ENCODE peak calls at places on chromosomes 4 and X, in six cellular contexts. P is IMR-90, N is fibroblast of lung, L is astrocyte, T is GM12878, H is mammary epithelial cell. R is an unnamed sample.
A peak's percentile ranks its signal among the peaks of the same experiment; 100 is the strongest.

GRCh38 chrX:20212486-20213089 is 54.1 kb downstream of the RPS6KA3 start:
- DNase-seq in N (no peak), L (no peak), T (peak; percentile 8), P (no peak), H (no peak), R (no peak)

GRCh38 chr4:98945297-98945850 is 16.4 kb upstream of the EIF4E start:
- DNase-seq in N (peak; percentile 60), T (no peak), P (no peak), L (peak; percentile 49), H (no peak), R (no peak)

GRCh38 chr4:130025701-130026100 is 929.7 kb downstream of the C4orf33 start:
- DNase-seq in P (no peak), T (no peak), N (no peak), L (no peak), H (no peak), R (no peak)

GRCh38 chrX:2658585-2659292 is 32.4 kb upstream of the CD99 start:
- DNase-seq in P (no peak), N (no peak), H (no peak), L (no peak), T (no peak), R (no peak)

GRCh38 chrX:103687073-103687695 is 685 bp upstream of the MORF4L2 start:
- DNase-seq in L (peak; percentile 67), P (peak; percentile 76), N (peak; percentile 79), H (no peak), T (no peak), R (peak; percentile 91)

GRCh38 chrX:153573999-153574398 is 24.9 kb downstream of the CCNQ start:
- DNase-seq in L (no peak), P (no peak), T (no peak), H (no peak), N (no peak), R (no peak)

GRCh38 chr4:1870328-1870577 is 940 bp upstream of the NSD2 start:
- DNase-seq in L (peak; percentile 68), H (peak; percentile 88), P (peak; percentile 66), T (no peak), N (peak; percentile 80), R (peak; percentile 92)

GRCh38 chr4:157576671-157577070 is 356.1 kb downstream of the GRIA2 start:
- DNase-seq in L (no peak), H (no peak), T (no peak), N (no peak), P (no peak), R (no peak)

GRCh38 chr4:153296424-153296823 is 48.1 kb upstream of the MND1 start:
- DNase-seq in T (no peak), N (peak; percentile 62), P (peak; percentile 84), L (peak; percentile 47), H (peak; percentile 39), R (peak; percentile 11)

GRCh38 chrX:136710324-136710951 is 62.5 kb downstream of the CD40LG start:
- DNase-seq in H (peak; percentile 63), P (peak; percentile 63), T (no peak), L (no peak), N (peak; percentile 32), R (no peak)

GRCh38 chr4:656651-657337 is 17.3 kb downstream of the ATP5ME start:
- DNase-seq in H (no peak), P (no peak), N (no peak), L (no peak), T (no peak), R (peak; percentile 2)

GRCh38 chrX:139388234-139388633 is 142.3 kb upstream of the F9 start:
- DNase-seq in H (no peak), T (no peak), N (peak; percentile 2), L (no peak), P (no peak), R (no peak)

GRCh38 chrX:153646620-153647373 is at the start of gene DUSP9:
- DNase-seq in L (no peak), H (no peak), N (peak; percentile 21), P (no peak), T (no peak), R (peak; percentile 72)

GRCh38 chr4:150012851-150013360 is 65.3 kb upstream of the DCLK2 start:
- DNase-seq in P (peak; percentile 37), T (no peak), N (no peak), L (no peak), H (no peak), R (no peak)

GRCh38 chr4:98745372-98745771 is 87.0 kb upstream of the TSPAN5 start:
- DNase-seq in H (peak; percentile 32), N (no peak), P (peak; percentile 15), L (no peak), T (no peak), R (no peak)

GRCh38 chrX:26918633-26919032 is 544.5 kb downstream of the PPP4R3C start:
- DNase-seq in N (no peak), P (no peak), L (no peak), H (peak; percentile 9), T (no peak), R (peak; percentile 56)

GRCh38 chr4:76809594-76810305 is 88.2 kb downstream of the SOWAHB start:
- DNase-seq in T (no peak), P (peak; percentile 53), N (peak; percentile 71), H (peak; percentile 26), L (peak; percentile 58), R (no peak)

GRCh38 chr4:76806757-76807156 is 91.2 kb downstream of the SOWAHB start:
- DNase-seq in L (no peak), T (no peak), N (no peak), H (peak; percentile 15), P (no peak), R (no peak)

GRCh38 chr4:76806336-76806735 is 91.6 kb downstream of the SOWAHB start:
- DNase-seq in H (no peak), P (peak; percentile 34), L (peak; percentile 83), T (no peak), N (peak; percentile 84), R (no peak)

GRCh38 chr4:76813070-76813469 is 84.9 kb downstream of the SOWAHB start:
- DNase-seq in N (no peak), H (no peak), L (no peak), P (no peak), T (no peak), R (no peak)

GRCh38 chr4:76811604-76812412 is 86.1 kb downstream of the SOWAHB start:
- DNase-seq in T (no peak), H (no peak), L (peak; percentile 78), N (peak; percentile 82), P (peak; percentile 69), R (peak; percentile 28)
- H2AFZ ChIP-seq in T (no peak overlapping the region), H (no peak overlapping the region), L (no peak overlapping the region), N (peak overlapping the region; percentile 30), P (peak overlapping the region; percentile 84), R (peak overlapping the region; percentile 73)

GRCh38 chr4:82715731-82716617 is 82.6 kb downstream of the SCD5 start:
- DNase-seq in L (peak; percentile 49), N (peak; percentile 64), T (no peak), P (peak; percentile 70), H (peak; percentile 82), R (no peak)

GRCh38 chr4:82713856-82714255 is 84.7 kb downstream of the SCD5 start:
- DNase-seq in L (peak; percentile 20), T (no peak), H (peak; percentile 72), P (peak; percentile 24), N (peak; percentile 35), R (no peak)

GRCh38 chr4:82721819-82722423 is 76.7 kb downstream of the SCD5 start:
- DNase-seq in L (peak; percentile 17), H (no peak), T (no peak), P (peak; percentile 26), N (peak; percentile 35), R (peak; percentile 19)

GRCh38 chr4:82718067-82718935 is 80.3 kb downstream of the SCD5 start:
- DNase-seq in P (no peak), H (no peak), L (peak; percentile 32), N (peak; percentile 51), T (no peak), R (no peak)
- H3K9ac ChIP-seq in P (no peak overlapping the region), H (no peak overlapping the region), L (no peak overlapping the region), N (no peak overlapping the region), T (no peak overlapping the region), R (no peak overlapping the region)

DNA sequence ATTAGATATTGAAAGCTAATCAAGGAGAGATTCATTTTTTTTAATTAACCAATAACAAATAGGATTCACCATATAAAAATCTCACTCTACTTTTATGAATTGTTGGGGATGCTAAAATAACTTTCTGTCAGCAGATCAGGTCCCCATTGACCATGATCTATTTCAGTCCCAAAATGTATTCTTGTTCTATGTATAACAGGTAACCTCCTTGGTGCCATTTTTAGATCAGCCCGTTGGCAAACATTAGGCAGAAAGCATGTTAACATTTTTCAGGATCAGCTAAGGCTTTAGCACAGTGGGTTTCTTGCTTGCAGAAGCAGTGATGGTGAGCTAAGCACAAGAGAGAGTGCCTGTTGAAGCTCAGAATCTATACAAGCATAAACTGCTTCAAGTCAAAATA is 40.8 kb upstream of the COX7B2 start:
- DNase-seq in T (no peak), H (no peak), L (no peak), P (no peak), N (no peak), R (no peak)
- H4K20me1 ChIP-seq in T (no peaks in the 10 kb centered on the region), H (no peaks in the 10 kb centered on the region), L (no peaks in the 10 kb centered on the region), P (no peaks in the 10 kb centered on the region), N (no peaks in the 10 kb centered on the region), R (no peaks in the 10 kb centered on the region)

GRCh38 chr4:79623125-79623905 is 215.3 kb upstream of the GK2 start:
- DNase-seq in N (no peak), P (peak; percentile 5), H (no peak), L (no peak), T (no peak), R (no peak)

GRCh38 chr4:79620627-79621026 is 212.6 kb upstream of the GK2 start:
- DNase-seq in T (no peak), L (no peak), H (no peak), N (no peak), P (no peak), R (no peak)

GRCh38 chr4:79621061-79621460 is 213.0 kb upstream of the GK2 start:
- DNase-seq in L (no peak), P (no peak), H (no peak), T (no peak), N (no peak), R (no peak)

DNA sequence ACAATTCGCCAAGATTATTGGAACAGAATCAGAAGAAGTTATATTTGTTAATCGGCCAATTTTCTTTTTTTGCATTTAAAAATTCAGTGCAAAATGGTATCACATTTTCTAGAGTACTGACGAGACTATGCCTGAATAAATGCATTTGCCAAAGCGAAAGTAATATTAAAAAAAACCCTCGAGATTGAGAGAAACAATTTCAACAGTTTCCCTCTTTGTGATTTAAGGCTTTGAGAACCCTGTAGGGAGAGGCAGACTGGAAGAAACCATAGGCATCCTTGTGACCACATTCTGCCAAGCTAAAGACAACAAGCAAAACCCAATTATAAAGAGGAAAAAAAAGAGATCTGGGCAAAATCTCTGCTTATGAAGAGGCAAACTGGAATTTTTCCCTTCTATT is 218.1 kb upstream of the GK2 start:
- DNase-seq in L (no peak), N (no peak), P (no peak), T (no peak), H (no peak), R (no peak)
- H2AFZ ChIP-seq in L (no peak overlapping the region), N (peak overlapping the region; percentile 50), P (no peak overlapping the region), T (no peak overlapping the region), H (no peak overlapping the region), R (peak overlapping the region; percentile 8)

R was measured in neural progenitor cell.